ENCODE peak calls at places on chromosomes 7 and 10, in eight cellular contexts. One of them, this sample, is unnamed.

GRCh38 chr10:79292789-79293746 is 54.2 kb upstream of the PPIF start:
- DNase-seq in CD8-positive, alpha-beta T cell: peak; percentile 60
- DNase-seq in fibroblast of lung: no peak
- DNase-seq in hypothalamus: no peak
- DNase-seq in activated CD8-positive, alpha-beta memory T cell treated with anti-CD3 and anti-CD28 coated beads, Interleukin-2, amount 50 U/mL, for 48 hours: peak; percentile 73
- DNase-seq in NCI-H2171 treated with DMSO at 0.1 percent for 48 hours: no peak
- DNase-seq in T-helper 9 cell: no peak
- DNase-seq in COLO829: no peak
- DNase-seq in this sample: no peak

GRCh38 chr10:13634207-13634606 is 47.4 kb downstream of the PRPF18 start:
- DNase-seq in activated CD8-positive, alpha-beta memory T cell treated with anti-CD3 and anti-CD28 coated beads, Interleukin-2, amount 50 U/mL, for 48 hours: no peak
- DNase-seq in COLO829: no peak
- DNase-seq in fibroblast of lung: no peak
- DNase-seq in T-helper 9 cell: no peak
- DNase-seq in hypothalamus: no peak
- DNase-seq in CD8-positive, alpha-beta T cell: no peak
- DNase-seq in NCI-H2171 treated with DMSO at 0.1 percent for 48 hours: no peak
- DNase-seq in this sample: no peak

GRCh38 chr10:49605177-49605938 is 4.8 kb upstream of the SLC18A3 start:
- DNase-seq in activated CD8-positive, alpha-beta memory T cell treated with anti-CD3 and anti-CD28 coated beads, Interleukin-2, amount 50 U/mL, for 48 hours: peak; percentile 13
- DNase-seq in NCI-H2171 treated with DMSO at 0.1 percent for 48 hours: no peak
- DNase-seq in COLO829: no peak
- DNase-seq in CD8-positive, alpha-beta T cell: no peak
- DNase-seq in hypothalamus: no peak
- DNase-seq in fibroblast of lung: no peak
- DNase-seq in T-helper 9 cell: no peak
- DNase-seq in this sample: no peak

GRCh38 chr10:93630609-93631320 is 18.4 kb downstream of the PDE6C start:
- DNase-seq in COLO829: no peak
- DNase-seq in CD8-positive, alpha-beta T cell: no peak
- DNase-seq in NCI-H2171 treated with DMSO at 0.1 percent for 48 hours: peak; percentile 91
- DNase-seq in fibroblast of lung: no peak
- DNase-seq in T-helper 9 cell: no peak
- DNase-seq in hypothalamus: no peak
- DNase-seq in activated CD8-positive, alpha-beta memory T cell treated with anti-CD3 and anti-CD28 coated beads, Interleukin-2, amount 50 U/mL, for 48 hours: no peak
- DNase-seq in this sample: no peak

GRCh38 chr7:157713591-157713990 is 376.8 kb downstream of the DNAJB6 start:
- DNase-seq in fibroblast of lung: no peak
- DNase-seq in activated CD8-positive, alpha-beta memory T cell treated with anti-CD3 and anti-CD28 coated beads, Interleukin-2, amount 50 U/mL, for 48 hours: no peak
- DNase-seq in hypothalamus: no peak
- DNase-seq in CD8-positive, alpha-beta T cell: no peak
- DNase-seq in NCI-H2171 treated with DMSO at 0.1 percent for 48 hours: no peak
- DNase-seq in T-helper 9 cell: no peak
- DNase-seq in COLO829: no peak
- DNase-seq in this sample: no peak

GRCh38 chr7:21076054-21076453 is 289.4 kb upstream of the SP8 start:
- DNase-seq in COLO829: no peak
- DNase-seq in CD8-positive, alpha-beta T cell: no peak
- DNase-seq in NCI-H2171 treated with DMSO at 0.1 percent for 48 hours: peak; percentile 54
- DNase-seq in hypothalamus: no peak
- DNase-seq in fibroblast of lung: no peak
- DNase-seq in T-helper 9 cell: no peak
- DNase-seq in activated CD8-positive, alpha-beta memory T cell treated with anti-CD3 and anti-CD28 coated beads, Interleukin-2, amount 50 U/mL, for 48 hours: no peak
- DNase-seq in this sample: no peak

GRCh38 chr10:77420942-77421523 is 216.6 kb downstream of the KCNMA1 start:
- DNase-seq in NCI-H2171 treated with DMSO at 0.1 percent for 48 hours: no peak
- DNase-seq in CD8-positive, alpha-beta T cell: no peak
- DNase-seq in fibroblast of lung: no peak
- DNase-seq in T-helper 9 cell: no peak
- DNase-seq in hypothalamus: no peak
- DNase-seq in activated CD8-positive, alpha-beta memory T cell treated with anti-CD3 and anti-CD28 coated beads, Interleukin-2, amount 50 U/mL, for 48 hours: no peak
- DNase-seq in COLO829: no peak
- DNase-seq in this sample: no peak

GRCh38 chr7:157389951-157390730 is 53.3 kb downstream of the DNAJB6 start:
- DNase-seq in hypothalamus: no peak
- DNase-seq in fibroblast of lung: peak; percentile 44
- DNase-seq in T-helper 9 cell: no peak
- DNase-seq in activated CD8-positive, alpha-beta memory T cell treated with anti-CD3 and anti-CD28 coated beads, Interleukin-2, amount 50 U/mL, for 48 hours: peak; percentile 53
- DNase-seq in CD8-positive, alpha-beta T cell: no peak
- DNase-seq in COLO829: no peak
- DNase-seq in NCI-H2171 treated with DMSO at 0.1 percent for 48 hours: no peak
- DNase-seq in this sample: peak; percentile 64

GRCh38 chr10:110841767-110842267 is 29.9 kb upstream of the PDCD4 start:
- DNase-seq in NCI-H2171 treated with DMSO at 0.1 percent for 48 hours: no peak
- DNase-seq in COLO829: no peak
- DNase-seq in T-helper 9 cell: no peak
- DNase-seq in hypothalamus: no peak
- DNase-seq in fibroblast of lung: no peak
- DNase-seq in CD8-positive, alpha-beta T cell: no peak
- DNase-seq in activated CD8-positive, alpha-beta memory T cell treated with anti-CD3 and anti-CD28 coated beads, Interleukin-2, amount 50 U/mL, for 48 hours: no peak
- DNase-seq in this sample: no peak

GRCh38 chr10:64733980-64734379 is 1212.8 kb downstream of the REEP3 start:
- DNase-seq in COLO829: peak; percentile 1
- DNase-seq in NCI-H2171 treated with DMSO at 0.1 percent for 48 hours: peak; percentile 21
- DNase-seq in CD8-positive, alpha-beta T cell: no peak
- DNase-seq in fibroblast of lung: peak; percentile 45
- DNase-seq in activated CD8-positive, alpha-beta memory T cell treated with anti-CD3 and anti-CD28 coated beads, Interleukin-2, amount 50 U/mL, for 48 hours: no peak
- DNase-seq in hypothalamus: no peak
- DNase-seq in T-helper 9 cell: no peak
- DNase-seq in this sample: peak; percentile 2

GRCh38 chr7:121046893-121047468 is 58.5 kb downstream of the CPED1 start:
- DNase-seq in CD8-positive, alpha-beta T cell: no peak
- DNase-seq in hypothalamus: no peak
- DNase-seq in COLO829: no peak
- DNase-seq in activated CD8-positive, alpha-beta memory T cell treated with anti-CD3 and anti-CD28 coated beads, Interleukin-2, amount 50 U/mL, for 48 hours: no peak
- DNase-seq in fibroblast of lung: no peak
- DNase-seq in NCI-H2171 treated with DMSO at 0.1 percent for 48 hours: no peak
- DNase-seq in T-helper 9 cell: no peak
- DNase-seq in this sample: no peak

GRCh38 chr10:116263870-116264269 is 9.1 kb downstream of the GFRA1 start:
- DNase-seq in CD8-positive, alpha-beta T cell: no peak
- DNase-seq in T-helper 9 cell: no peak
- DNase-seq in hypothalamus: no peak
- DNase-seq in fibroblast of lung: no peak
- DNase-seq in activated CD8-positive, alpha-beta memory T cell treated with anti-CD3 and anti-CD28 coated beads, Interleukin-2, amount 50 U/mL, for 48 hours: no peak
- DNase-seq in NCI-H2171 treated with DMSO at 0.1 percent for 48 hours: peak; percentile 28
- DNase-seq in COLO829: no peak
- DNase-seq in this sample: no peak

GRCh38 chr10:79202188-79203013 is 133.6 kb downstream of the ZMIZ1 start:
- DNase-seq in COLO829: no peak
- DNase-seq in NCI-H2171 treated with DMSO at 0.1 percent for 48 hours: no peak
- DNase-seq in activated CD8-positive, alpha-beta memory T cell treated with anti-CD3 and anti-CD28 coated beads, Interleukin-2, amount 50 U/mL, for 48 hours: peak; percentile 77
- DNase-seq in CD8-positive, alpha-beta T cell: no peak
- DNase-seq in hypothalamus: no peak
- DNase-seq in T-helper 9 cell: peak; percentile 15
- DNase-seq in fibroblast of lung: peak; percentile 47
- DNase-seq in this sample: no peak

GRCh38 chr7:158094046-158094445 is 493.6 kb downstream of the PTPRN2 start:
- DNase-seq in T-helper 9 cell: no peak
- DNase-seq in CD8-positive, alpha-beta T cell: no peak
- DNase-seq in fibroblast of lung: no peak
- DNase-seq in hypothalamus: no peak
- DNase-seq in NCI-H2171 treated with DMSO at 0.1 percent for 48 hours: no peak
- DNase-seq in COLO829: no peak
- DNase-seq in activated CD8-positive, alpha-beta memory T cell treated with anti-CD3 and anti-CD28 coated beads, Interleukin-2, amount 50 U/mL, for 48 hours: no peak
- DNase-seq in this sample: no peak

GRCh38 chr7:64400401-64400800 is 86.6 kb downstream of the ZNF736 start:
- DNase-seq in T-helper 9 cell: no peak
- DNase-seq in NCI-H2171 treated with DMSO at 0.1 percent for 48 hours: no peak
- DNase-seq in COLO829: no peak
- DNase-seq in CD8-positive, alpha-beta T cell: no peak
- DNase-seq in activated CD8-positive, alpha-beta memory T cell treated with anti-CD3 and anti-CD28 coated beads, Interleukin-2, amount 50 U/mL, for 48 hours: no peak
- DNase-seq in hypothalamus: no peak
- DNase-seq in fibroblast of lung: no peak
- DNase-seq in this sample: no peak

GRCh38 chr10:101287922-101288638 is 58.8 kb upstream of the LBX1 start:
- DNase-seq in T-helper 9 cell: no peak
- DNase-seq in CD8-positive, alpha-beta T cell: no peak
- DNase-seq in hypothalamus: no peak
- DNase-seq in COLO829: no peak
- DNase-seq in fibroblast of lung: peak; percentile 41
- DNase-seq in NCI-H2171 treated with DMSO at 0.1 percent for 48 hours: no peak
- DNase-seq in activated CD8-positive, alpha-beta memory T cell treated with anti-CD3 and anti-CD28 coated beads, Interleukin-2, amount 50 U/mL, for 48 hours: no peak
- DNase-seq in this sample: no peak

GRCh38 chr7:106793015-106793651 is 71.9 kb upstream of the PIK3CG start:
- DNase-seq in hypothalamus: no peak
- DNase-seq in CD8-positive, alpha-beta T cell: no peak
- DNase-seq in COLO829: peak; percentile 71
- DNase-seq in fibroblast of lung: peak; percentile 37
- DNase-seq in T-helper 9 cell: peak; percentile 33
- DNase-seq in NCI-H2171 treated with DMSO at 0.1 percent for 48 hours: peak; percentile 18
- DNase-seq in activated CD8-positive, alpha-beta memory T cell treated with anti-CD3 and anti-CD28 coated beads, Interleukin-2, amount 50 U/mL, for 48 hours: no peak
- DNase-seq in this sample: no peak

GRCh38 chr7:130491841-130492518 is at the start of gene MEST:
- DNase-seq in hypothalamus: no peak
- DNase-seq in NCI-H2171 treated with DMSO at 0.1 percent for 48 hours: peak; percentile 33
- DNase-seq in CD8-positive, alpha-beta T cell: no peak
- DNase-seq in activated CD8-positive, alpha-beta memory T cell treated with anti-CD3 and anti-CD28 coated beads, Interleukin-2, amount 50 U/mL, for 48 hours: no peak
- DNase-seq in T-helper 9 cell: no peak
- DNase-seq in fibroblast of lung: peak; percentile 15
- DNase-seq in COLO829: no peak
- DNase-seq in this sample: no peak

GRCh38 chr10:60236869-60237524 is 152.7 kb downstream of the ANK3 start:
- DNase-seq in CD8-positive, alpha-beta T cell: no peak
- DNase-seq in T-helper 9 cell: no peak
- DNase-seq in fibroblast of lung: no peak
- DNase-seq in COLO829: no peak
- DNase-seq in activated CD8-positive, alpha-beta memory T cell treated with anti-CD3 and anti-CD28 coated beads, Interleukin-2, amount 50 U/mL, for 48 hours: no peak
- DNase-seq in hypothalamus: no peak
- DNase-seq in NCI-H2171 treated with DMSO at 0.1 percent for 48 hours: no peak
- DNase-seq in this sample: peak; percentile 5

GRCh38 chr7:79553811-79554555 is 100.5 kb upstream of the MAGI2 start:
- DNase-seq in COLO829: no peak
- DNase-seq in NCI-H2171 treated with DMSO at 0.1 percent for 48 hours: no peak
- DNase-seq in hypothalamus: no peak
- DNase-seq in activated CD8-positive, alpha-beta memory T cell treated with anti-CD3 and anti-CD28 coated beads, Interleukin-2, amount 50 U/mL, for 48 hours: no peak
- DNase-seq in CD8-positive, alpha-beta T cell: no peak
- DNase-seq in T-helper 9 cell: no peak
- DNase-seq in fibroblast of lung: peak; percentile 66
- DNase-seq in this sample: no peak

GRCh38 chr10:75782463-75783248 is 351.2 kb downstream of the LRMDA start:
- DNase-seq in T-helper 9 cell: no peak
- DNase-seq in NCI-H2171 treated with DMSO at 0.1 percent for 48 hours: no peak
- DNase-seq in fibroblast of lung: no peak
- DNase-seq in CD8-positive, alpha-beta T cell: no peak
- DNase-seq in activated CD8-positive, alpha-beta memory T cell treated with anti-CD3 and anti-CD28 coated beads, Interleukin-2, amount 50 U/mL, for 48 hours: no peak
- DNase-seq in COLO829: no peak
- DNase-seq in hypothalamus: no peak
- DNase-seq in this sample: no peak

GRCh38 chr7:149865437-149865836 is 8.3 kb upstream of the ATP6V0E2 start:
- DNase-seq in activated CD8-positive, alpha-beta memory T cell treated with anti-CD3 and anti-CD28 coated beads, Interleukin-2, amount 50 U/mL, for 48 hours: no peak
- DNase-seq in T-helper 9 cell: peak; percentile 47
- DNase-seq in CD8-positive, alpha-beta T cell: peak; percentile 83
- DNase-seq in NCI-H2171 treated with DMSO at 0.1 percent for 48 hours: no peak
- DNase-seq in COLO829: no peak
- DNase-seq in fibroblast of lung: no peak
- DNase-seq in hypothalamus: no peak
- DNase-seq in this sample: no peak

GRCh38 chr10:97149065-97149680 is 36.6 kb downstream of the SLIT1 start:
- DNase-seq in T-helper 9 cell: no peak
- DNase-seq in NCI-H2171 treated with DMSO at 0.1 percent for 48 hours: peak; percentile 17
- DNase-seq in COLO829: no peak
- DNase-seq in activated CD8-positive, alpha-beta memory T cell treated with anti-CD3 and anti-CD28 coated beads, Interleukin-2, amount 50 U/mL, for 48 hours: no peak
- DNase-seq in CD8-positive, alpha-beta T cell: no peak
- DNase-seq in fibroblast of lung: no peak
- DNase-seq in hypothalamus: no peak
- DNase-seq in this sample: no peak

GRCh38 chr7:88344956-88345832 is 38.5 kb upstream of the STEAP4 start:
- DNase-seq in CD8-positive, alpha-beta T cell: no peak
- DNase-seq in activated CD8-positive, alpha-beta memory T cell treated with anti-CD3 and anti-CD28 coated beads, Interleukin-2, amount 50 U/mL, for 48 hours: no peak
- DNase-seq in COLO829: peak; percentile 35
- DNase-seq in NCI-H2171 treated with DMSO at 0.1 percent for 48 hours: peak; percentile 25
- DNase-seq in hypothalamus: peak; percentile 4
- DNase-seq in T-helper 9 cell: no peak
- DNase-seq in fibroblast of lung: peak; percentile 5
- DNase-seq in this sample: peak; percentile 19

GRCh38 chr10:27819781-27820531 is 74.3 kb upstream of the MKX start:
- DNase-seq in hypothalamus: no peak
- DNase-seq in CD8-positive, alpha-beta T cell: no peak
- DNase-seq in NCI-H2171 treated with DMSO at 0.1 percent for 48 hours: no peak
- DNase-seq in T-helper 9 cell: no peak
- DNase-seq in COLO829: peak; percentile 2
- DNase-seq in activated CD8-positive, alpha-beta memory T cell treated with anti-CD3 and anti-CD28 coated beads, Interleukin-2, amount 50 U/mL, for 48 hours: no peak
- DNase-seq in fibroblast of lung: peak; percentile 67
- DNase-seq in this sample: no peak

GRCh38 chr10:115801457-115801856 is 471.5 kb downstream of the GFRA1 start:
- DNase-seq in fibroblast of lung: no peak
- DNase-seq in NCI-H2171 treated with DMSO at 0.1 percent for 48 hours: no peak
- DNase-seq in COLO829: no peak
- DNase-seq in hypothalamus: no peak
- DNase-seq in activated CD8-positive, alpha-beta memory T cell treated with anti-CD3 and anti-CD28 coated beads, Interleukin-2, amount 50 U/mL, for 48 hours: no peak
- DNase-seq in T-helper 9 cell: no peak
- DNase-seq in CD8-positive, alpha-beta T cell: no peak
- DNase-seq in this sample: no peak

GRCh38 chr7:2437136-2437535 is 33.7 kb downstream of the CHST12 start:
- DNase-seq in fibroblast of lung: no peak
- DNase-seq in COLO829: no peak
- DNase-seq in T-helper 9 cell: no peak
- DNase-seq in hypothalamus: no peak
- DNase-seq in NCI-H2171 treated with DMSO at 0.1 percent for 48 hours: no peak
- DNase-seq in CD8-positive, alpha-beta T cell: no peak
- DNase-seq in activated CD8-positive, alpha-beta memory T cell treated with anti-CD3 and anti-CD28 coated beads, Interleukin-2, amount 50 U/mL, for 48 hours: no peak
- DNase-seq in this sample: no peak

GRCh38 chr7:69208848-69209247 is 389.4 kb upstream of the AUTS2 start:
- DNase-seq in hypothalamus: no peak
- DNase-seq in COLO829: no peak
- DNase-seq in T-helper 9 cell: no peak
- DNase-seq in NCI-H2171 treated with DMSO at 0.1 percent for 48 hours: no peak
- DNase-seq in fibroblast of lung: no peak
- DNase-seq in CD8-positive, alpha-beta T cell: no peak
- DNase-seq in activated CD8-positive, alpha-beta memory T cell treated with anti-CD3 and anti-CD28 coated beads, Interleukin-2, amount 50 U/mL, for 48 hours: no peak
- DNase-seq in this sample: no peak

GRCh38 chr10:86651021-86651471 is 3.3 kb upstream of the OPN4 start:
- DNase-seq in fibroblast of lung: no peak
- DNase-seq in CD8-positive, alpha-beta T cell: no peak
- DNase-seq in NCI-H2171 treated with DMSO at 0.1 percent for 48 hours: peak; percentile 10
- DNase-seq in hypothalamus: no peak
- DNase-seq in T-helper 9 cell: no peak
- DNase-seq in activated CD8-positive, alpha-beta memory T cell treated with anti-CD3 and anti-CD28 coated beads, Interleukin-2, amount 50 U/mL, for 48 hours: no peak
- DNase-seq in COLO829: no peak
- DNase-seq in this sample: no peak

GRCh38 chr7:50185951-50186697 is 93.1 kb upstream of the ZPBP start:
- DNase-seq in fibroblast of lung: no peak
- DNase-seq in NCI-H2171 treated with DMSO at 0.1 percent for 48 hours: no peak
- DNase-seq in activated CD8-positive, alpha-beta memory T cell treated with anti-CD3 and anti-CD28 coated beads, Interleukin-2, amount 50 U/mL, for 48 hours: no peak
- DNase-seq in COLO829: no peak
- DNase-seq in T-helper 9 cell: no peak
- DNase-seq in hypothalamus: no peak
- DNase-seq in CD8-positive, alpha-beta T cell: no peak
- DNase-seq in this sample: no peak

GRCh38 chr7:135232720-135233119 is 918 bp upstream of the STRA8 start:
- DNase-seq in fibroblast of lung: no peak
- DNase-seq in COLO829: no peak
- DNase-seq in activated CD8-positive, alpha-beta memory T cell treated with anti-CD3 and anti-CD28 coated beads, Interleukin-2, amount 50 U/mL, for 48 hours: no peak
- DNase-seq in hypothalamus: no peak
- DNase-seq in CD8-positive, alpha-beta T cell: peak; percentile 35
- DNase-seq in T-helper 9 cell: no peak
- DNase-seq in NCI-H2171 treated with DMSO at 0.1 percent for 48 hours: peak; percentile 8
- DNase-seq in this sample: no peak

This sample was measured in foreskin melanocyte.